ENCODE peak calls at places on chromosomes 11 and 22, in four cellular contexts. One of them, this sample, is unnamed.

GRCh38 chr11:34034053-34034452 is 17.5 kb upstream of the CAPRIN1 start:
- DNase-seq in DMS153: no peak
- DNase-seq in NCI-H1105 treated with DMSO at 0.1 percent for 48 hours: no peak
- DNase-seq in ELR: no peak
- DNase-seq in this sample: no peak

GRCh38 chr11:5369793-5370192 is 13.8 kb upstream of the OR51M1 start:
- DNase-seq in DMS153: no peak
- DNase-seq in NCI-H1105 treated with DMSO at 0.1 percent for 48 hours: no peak
- DNase-seq in ELR: peak; percentile 80
- DNase-seq in this sample: no peak

GRCh38 chr11:85961930-85962363 is 106.8 kb downstream of the CCDC83 start:
- DNase-seq in DMS153: no peak
- DNase-seq in NCI-H1105 treated with DMSO at 0.1 percent for 48 hours: peak; percentile 93
- DNase-seq in ELR: no peak
- DNase-seq in this sample: no peak

GRCh38 chr11:12811861-12812260 is 137.6 kb downstream of the TEAD1 start:
- DNase-seq in DMS153: no peak
- DNase-seq in NCI-H1105 treated with DMSO at 0.1 percent for 48 hours: no peak
- DNase-seq in ELR: no peak
- DNase-seq in this sample: peak; percentile 47

GRCh38 chr11:6617315-6617781 is 1.9 kb downstream of the TPP1 start:
- DNase-seq in DMS153: no peak
- DNase-seq in NCI-H1105 treated with DMSO at 0.1 percent for 48 hours: no peak
- DNase-seq in ELR: peak; percentile 81
- DNase-seq in this sample: no peak

GRCh38 chr11:35943294-35943693 is 568 bp upstream of the LDLRAD3 start:
- DNase-seq in DMS153: no peak
- DNase-seq in NCI-H1105 treated with DMSO at 0.1 percent for 48 hours: no peak
- DNase-seq in ELR: no peak
- DNase-seq in this sample: no peak

GRCh38 chr11:65493367-65494176 is 5.3 kb upstream of the MALAT1 start:
- DNase-seq in DMS153: no peak
- DNase-seq in NCI-H1105 treated with DMSO at 0.1 percent for 48 hours: no peak
- DNase-seq in ELR: peak; percentile 99
- DNase-seq in this sample: no peak

GRCh38 chr22:39343259-39344045 is 6.3 kb upstream of the SYNGR1 start:
- DNase-seq in DMS153: peak; percentile 21
- DNase-seq in NCI-H1105 treated with DMSO at 0.1 percent for 48 hours: peak; percentile 15
- DNase-seq in ELR: peak; percentile 69
- DNase-seq in this sample: peak; percentile 69

GRCh38 chr22:17786435-17787158 is 12.3 kb upstream of the BID start:
- DNase-seq in DMS153: peak; percentile 60
- DNase-seq in NCI-H1105 treated with DMSO at 0.1 percent for 48 hours: no peak
- DNase-seq in ELR: no peak
- DNase-seq in this sample: peak; percentile 47

GRCh38 chr11:111335596-111335995 is 37.2 kb downstream of the POU2AF3 start:
- DNase-seq in DMS153: no peak
- DNase-seq in NCI-H1105 treated with DMSO at 0.1 percent for 48 hours: no peak
- DNase-seq in ELR: no peak
- DNase-seq in this sample: no peak

GRCh38 chr22:49643466-49643865 is 184.2 kb downstream of the BRD1 start:
- DNase-seq in DMS153: no peak
- DNase-seq in NCI-H1105 treated with DMSO at 0.1 percent for 48 hours: no peak
- DNase-seq in ELR: no peak
- DNase-seq in this sample: no peak

GRCh38 chr22:35612903-35613302 is 4.2 kb downstream of the MB start:
- DNase-seq in DMS153: no peak
- DNase-seq in NCI-H1105 treated with DMSO at 0.1 percent for 48 hours: no peak
- DNase-seq in ELR: no peak
- DNase-seq in this sample: no peak

GRCh38 chr11:9320047-9320446 is 5.7 kb upstream of the TMEM41B start:
- DNase-seq in DMS153: no peak
- DNase-seq in NCI-H1105 treated with DMSO at 0.1 percent for 48 hours: no peak
- DNase-seq in ELR: no peak
- DNase-seq in this sample: no peak

GRCh38 chr22:27107824-27108223 is 450.4 kb downstream of the MIAT start:
- DNase-seq in DMS153: peak; percentile 91
- DNase-seq in NCI-H1105 treated with DMSO at 0.1 percent for 48 hours: peak; percentile 73
- DNase-seq in ELR: peak; percentile 89
- DNase-seq in this sample: no peak

GRCh38 chr22:41535244-41535643 is 9.0 kb downstream of the POLR3H start:
- DNase-seq in DMS153: no peak
- DNase-seq in NCI-H1105 treated with DMSO at 0.1 percent for 48 hours: no peak
- DNase-seq in ELR: peak; percentile 59
- DNase-seq in this sample: no peak

GRCh38 chr11:121839821-121840220 is 276.2 kb downstream of the BLID start:
- DNase-seq in DMS153: no peak
- DNase-seq in NCI-H1105 treated with DMSO at 0.1 percent for 48 hours: no peak
- DNase-seq in ELR: no peak
- DNase-seq in this sample: no peak

GRCh38 chr11:3220521-3221407 is 2.2 kb upstream of the MRGPRG start:
- DNase-seq in DMS153: no peak
- DNase-seq in NCI-H1105 treated with DMSO at 0.1 percent for 48 hours: no peak
- DNase-seq in ELR: no peak
- DNase-seq in this sample: no peak

GRCh38 chr11:97224396-97224795 is 834.6 kb downstream of the JRKL start:
- DNase-seq in DMS153: no peak
- DNase-seq in NCI-H1105 treated with DMSO at 0.1 percent for 48 hours: no peak
- DNase-seq in ELR: no peak
- DNase-seq in this sample: no peak

GRCh38 chr11:117822522-117823033 is 2.0 kb downstream of the FXYD2 start:
- DNase-seq in DMS153: no peak
- DNase-seq in NCI-H1105 treated with DMSO at 0.1 percent for 48 hours: no peak
- DNase-seq in ELR: no peak
- DNase-seq in this sample: no peak

GRCh38 chr11:122170815-122171475 is 54.9 kb upstream of the BLID start:
- DNase-seq in DMS153: no peak
- DNase-seq in NCI-H1105 treated with DMSO at 0.1 percent for 48 hours: no peak
- DNase-seq in ELR: peak; percentile 95
- DNase-seq in this sample: no peak

GRCh38 chr11:10455637-10456487 is 798 bp downstream of the AMPD3 start:
- DNase-seq in DMS153: peak; percentile 67
- DNase-seq in NCI-H1105 treated with DMSO at 0.1 percent for 48 hours: peak; percentile 73
- DNase-seq in ELR: peak; percentile 89
- DNase-seq in this sample: peak; percentile 93

GRCh38 chr11:67357831-67358555 is 4.6 kb upstream of the POLD4 start:
- DNase-seq in DMS153: no peak
- DNase-seq in NCI-H1105 treated with DMSO at 0.1 percent for 48 hours: no peak
- DNase-seq in ELR: peak; percentile 69
- DNase-seq in this sample: no peak

GRCh38 chr11:13878077-13878476 is 84.4 kb upstream of the SPON1 start:
- DNase-seq in DMS153: no peak
- DNase-seq in NCI-H1105 treated with DMSO at 0.1 percent for 48 hours: no peak
- DNase-seq in ELR: no peak
- DNase-seq in this sample: no peak

GRCh38 chr11:9823439-9823838 is 159.6 kb downstream of the SWAP70 start:
- DNase-seq in DMS153: no peak
- DNase-seq in NCI-H1105 treated with DMSO at 0.1 percent for 48 hours: no peak
- DNase-seq in ELR: no peak
- DNase-seq in this sample: no peak

This sample was measured in OCI-LY7.